ENCODE peak calls at places on chromosomes 6 and 20, in nine cellular contexts. R is left ventricle myocardium inferior, N is Karpas-422, L is ovary, J is right lobe of liver, I is heart right ventricle, F is body of pancreas, Z is esophagus muscularis mucosa, M is cardiac muscle cell. G is an unnamed sample. For H3K27me3, the result is how much of the 10 kb centered on the place peaks cover.

GRCh38 chr6:128370072-128370471 is 150.3 kb downstream of the PTPRK start:
- DNase-seq in F (no peak), R (no peak), N (no peak), M (no peak), Z (no peak), I (no peak), J (no peak), L (no peak), G (no peak)

GRCh38 chr6:30891816-30892553 is 7.7 kb downstream of the DDR1 start:
- DNase-seq in L (no peak), I (no peak), J (no peak), N (no peak), M (no peak), R (no peak), F (no peak), Z (no peak), G (no peak)

GRCh38 chr6:7258231-7258763 is 54.7 kb downstream of the SSR1 start:
- DNase-seq in F (peak), M (no peak), L (no peak), Z (no peak), J (no peak), I (no peak), R (no peak), N (no peak), G (no peak)

GRCh38 chr6:140415266-140415665 is 1040.8 kb upstream of the CITED2 start:
- DNase-seq in Z (no peak), M (no peak), J (no peak), N (no peak), I (no peak), R (no peak), L (no peak), F (no peak), G (no peak)

GRCh38 chr6:73262701-73263569 is at the start of gene KHDC1:
- DNase-seq in Z (no peak), L (peak), M (peak), J (peak), F (peak), R (peak), N (peak), I (peak), G (no peak)

GRCh38 chr6:112622036-112622435 is 274.9 kb downstream of the RFPL4B start:
- DNase-seq in L (no peak), N (no peak), R (no peak), F (no peak), I (no peak), J (no peak), M (no peak), Z (no peak), G (no peak)

GRCh38 chr6:27176096-27176495 is 71.4 kb upstream of the PRSS16 start:
- DNase-seq in Z (no peak), R (no peak), F (no peak), I (no peak), M (no peak), J (no peak), L (peak), N (no peak), G (no peak)

GRCh38 chr6:131015630-131016263 is 47.3 kb downstream of the EPB41L2 start:
- DNase-seq in J (no peak), N (no peak), M (no peak), Z (no peak), L (peak), I (no peak), F (no peak), R (no peak), G (no peak)

GRCh38 chr6:123091091-123091895 is 95.3 kb downstream of the CLVS2 start:
- DNase-seq in L (no peak), F (no peak), I (no peak), M (no peak), N (no peak), Z (no peak), J (no peak), R (no peak), G (peak)

GRCh38 chr6:131917318-131917717 is 33.9 kb downstream of the CCN2 start:
- DNase-seq in R (no peak), F (no peak), I (no peak), M (no peak), N (no peak), J (no peak), Z (no peak), L (no peak), G (no peak)

GRCh38 chr6:167757291-167757690 is 69.4 kb upstream of the AFDN start:
- DNase-seq in L (no peak), N (no peak), M (peak), I (no peak), Z (no peak), F (no peak), J (no peak), R (no peak), G (no peak)

GRCh38 chr6:116633685-116634084 is 17.4 kb downstream of the RSPH4A start:
- DNase-seq in N (peak), F (peak), Z (no peak), M (no peak), R (no peak), L (no peak), I (no peak), J (no peak), G (no peak)

GRCh38 chr20:15811951-15812350 is 761.3 kb downstream of the KIF16B start:
- DNase-seq in I (no peak), R (no peak), F (no peak), M (no peak), J (no peak), Z (no peak), N (no peak), L (no peak), G (no peak)

GRCh38 chr6:148524976-148525375 is 182.3 kb downstream of the SASH1 start:
- DNase-seq in N (no peak), J (no peak), R (no peak), I (no peak), Z (no peak), M (no peak), L (no peak), F (no peak), G (no peak)

GRCh38 chr6:24855389-24856245 is 56.9 kb upstream of the ARMH2 start:
- DNase-seq in I (peak), M (peak), F (peak), J (peak), N (peak), R (peak), L (peak), Z (no peak), G (no peak)

GRCh38 chr6:106170030-106170791 is 84.1 kb downstream of the PRDM1 start:
- DNase-seq in M (peak), F (no peak), N (no peak), R (no peak), Z (peak), J (no peak), I (no peak), L (no peak), G (no peak)

GRCh38 chr6:14474816-14475215 is 357.2 kb downstream of the CD83 start:
- DNase-seq in F (no peak), M (no peak), Z (no peak), N (no peak), I (no peak), R (no peak), J (no peak), L (no peak), G (no peak)

GRCh38 chr6:70738028-70738427 is 70.3 kb downstream of the SMAP1 start:
- DNase-seq in J (no peak), F (no peak), Z (no peak), M (no peak), I (no peak), N (no peak), R (no peak), L (no peak), G (no peak)

GRCh38 chr6:43738877-43739641 is 31.0 kb upstream of the VEGFA start:
- DNase-seq in R (no peak), J (no peak), I (no peak), L (no peak), M (no peak), F (no peak), Z (no peak), N (no peak), G (peak)

GRCh38 chr6:43738267-43738676 is 31.7 kb upstream of the VEGFA start:
- DNase-seq in I (no peak), R (no peak), J (no peak), L (peak), Z (no peak), F (no peak), M (no peak), N (no peak), G (no peak)

GRCh38 chr6:43740321-43740960 is 29.6 kb upstream of the VEGFA start:
- DNase-seq in F (no peak), N (no peak), R (no peak), I (no peak), J (no peak), M (no peak), L (no peak), Z (no peak), G (peak)

GRCh38 chr6:43740961-43741764 is 28.8 kb upstream of the VEGFA start:
- DNase-seq in J (no peak), R (no peak), M (no peak), I (no peak), F (no peak), N (no peak), L (no peak), Z (no peak), G (peak)

GRCh38 chr6:43739642-43740091 is 30.3 kb upstream of the VEGFA start:
- DNase-seq in N (no peak), R (no peak), Z (no peak), J (no peak), L (no peak), I (no peak), M (no peak), F (no peak), G (peak)
- H3K27ac ChIP-seq in N (no peak), R (no peak), Z (no peak), J (no peak), L (no peak), I (no peak), M (no peak), F (no peak), G (no peak)

DNA sequence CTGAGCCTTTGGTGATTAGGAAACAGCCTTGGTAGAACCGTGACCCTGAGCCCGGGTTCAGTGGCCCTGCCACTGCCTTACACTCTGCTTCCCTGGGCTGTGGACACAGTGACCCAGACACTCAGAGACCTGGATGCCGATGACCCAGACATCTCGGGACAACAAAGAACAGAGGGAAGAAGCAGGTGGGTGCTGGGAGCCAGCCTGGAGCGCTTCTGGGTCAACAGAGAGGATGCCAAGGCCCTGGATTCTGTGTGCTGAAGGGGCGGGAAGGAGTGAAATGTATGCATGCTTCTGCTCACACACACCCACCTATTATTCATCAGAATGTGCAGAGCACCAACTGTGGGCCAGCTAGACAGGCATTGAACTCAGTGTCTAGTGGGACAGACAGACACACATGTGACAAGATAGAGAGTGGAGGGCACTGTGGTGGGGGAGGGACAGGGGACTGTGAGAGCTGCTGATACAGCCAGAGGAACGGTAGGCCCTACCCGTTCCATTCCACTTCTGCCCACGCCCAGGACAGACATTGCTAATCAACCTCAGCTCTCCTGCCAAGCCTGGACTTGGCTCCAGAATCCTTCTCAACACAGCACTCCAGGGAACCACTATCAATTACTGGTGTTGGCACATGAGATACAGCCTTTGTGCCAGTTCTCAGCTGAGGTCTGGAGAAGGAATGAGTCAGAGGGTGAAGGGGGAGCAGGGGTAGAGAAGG is 20.1 kb downstream of the KCNK15 start:
- DNase-seq in J (no peak), L (no peak), F (no peak), I (no peak), M (no peak), N (no peak), R (no peak), Z (no peak), G (peak)
- H3K27me3 ChIP-seq in J (under half), L (under half), F (under half), I (under half), M (under half), N (under half), R (under half), Z (under half), G (under half)

GRCh38 chr6:158707826-158708225 is 58.0 kb downstream of the SYTL3 start:
- DNase-seq in F (no peak), J (no peak), L (no peak), M (no peak), R (peak), I (no peak), N (no peak), Z (no peak), G (no peak)
- H3K27ac ChIP-seq in F (no peak), J (no peak), L (peak), M (peak), R (peak), I (peak), N (no peak), Z (peak), G (peak)

GRCh38 chr20:22584922-22585785 is 782 bp upstream of the FOXA2 start:
- DNase-seq in M (peak), F (peak), I (no peak), J (peak), N (no peak), L (no peak), Z (no peak), R (no peak), G (no peak)
- H3K27me3 ChIP-seq in M (half or more), F (under half), I (half or more), J (under half), N (under half), L (under half), Z (half or more), R (half or more), G (under half)

GRCh38 chr6:109465772-109466171 is 10.2 kb upstream of the MICAL1 start:
- DNase-seq in R (no peak), Z (no peak), I (no peak), M (peak), N (no peak), F (peak), L (no peak), J (no peak), G (no peak)
- H3K27ac ChIP-seq in R (peak), Z (peak), I (no peak), M (peak), N (no peak), F (peak), L (no peak), J (no peak), G (no peak)

GRCh38 chr6:108118359-108118724 is 43.8 kb upstream of the OSTM1 start:
- DNase-seq in R (no peak), M (no peak), F (no peak), L (no peak), Z (peak), J (no peak), I (no peak), N (no peak), G (no peak)

GRCh38 chr6:108116781-108117426 is 42.4 kb upstream of the OSTM1 start:
- DNase-seq in Z (peak), R (no peak), I (no peak), N (no peak), M (no peak), J (no peak), L (no peak), F (no peak), G (no peak)

GRCh38 chr6:108118791-108119211 is 44.3 kb upstream of the OSTM1 start:
- DNase-seq in Z (peak), R (no peak), N (no peak), I (no peak), J (no peak), M (no peak), F (no peak), L (no peak), G (no peak)

GRCh38 chr6:108116424-108116780 is 41.9 kb upstream of the OSTM1 start:
- DNase-seq in L (no peak), I (no peak), N (peak), Z (no peak), M (no peak), R (no peak), J (no peak), F (no peak), G (no peak)

DNA sequence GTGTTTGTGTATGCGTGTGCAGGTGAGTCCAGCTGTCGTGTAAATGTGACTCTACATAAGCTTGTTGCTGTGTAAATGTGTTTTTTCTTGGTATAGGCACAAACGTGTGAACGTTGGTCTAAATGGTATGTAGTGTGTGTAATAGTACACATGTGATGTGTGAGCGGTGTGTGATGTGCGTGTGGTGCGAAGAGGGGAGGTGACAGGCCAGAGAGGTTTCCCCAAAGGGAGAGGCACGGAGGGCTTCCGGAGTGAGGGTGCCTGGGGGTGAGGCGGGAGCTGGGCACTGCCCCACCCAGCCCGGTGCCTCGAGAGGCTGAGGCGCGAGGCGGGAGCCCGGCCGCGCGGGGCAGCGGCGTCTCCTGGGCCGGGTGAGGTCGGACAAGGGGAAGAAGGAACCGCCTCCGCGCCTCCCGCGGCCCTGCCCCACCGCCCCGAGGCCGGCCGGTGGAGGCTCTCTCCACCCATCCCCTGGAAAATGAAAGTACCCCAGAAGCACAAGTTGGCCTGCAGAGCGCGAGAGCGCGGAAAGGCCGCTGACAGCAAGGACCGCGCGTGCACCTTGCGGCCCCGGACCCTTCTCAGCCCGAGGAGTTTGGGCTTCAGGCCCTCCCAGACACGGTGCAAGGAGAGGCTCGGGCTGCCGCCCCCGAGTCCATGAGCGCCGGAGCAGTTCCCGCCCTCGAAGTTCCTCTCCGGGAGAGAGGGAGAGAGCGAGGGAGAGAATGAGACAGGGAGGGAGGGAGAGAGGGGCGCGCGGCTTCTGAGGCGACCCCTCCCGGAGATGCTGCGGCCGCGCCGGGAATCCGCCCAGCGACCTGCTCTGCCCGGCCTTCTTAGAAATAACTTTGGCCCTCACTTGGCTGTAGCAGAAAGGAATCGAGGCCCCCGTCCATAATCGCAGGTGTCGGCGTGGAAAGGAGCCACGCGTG is 43.2 kb upstream of the OSTM1 start:
- DNase-seq in Z (peak), R (peak), J (peak), F (peak), M (peak), I (peak), L (no peak), N (peak), G (no peak)
- H3K27me3 ChIP-seq in Z (half or more), R (half or more), J (under half), F (under half), M (half or more), I (half or more), L (under half), N (under half), G (under half)

GRCh38 chr20:47296950-47297349 is 59.5 kb downstream of the ZMYND8 start:
- DNase-seq in J (no peak), N (no peak), M (no peak), F (peak), R (no peak), Z (no peak), I (no peak), L (no peak), G (peak)
- H3K27ac ChIP-seq in J (no peak), N (no peak), M (no peak), F (no peak), R (no peak), Z (peak), I (no peak), L (no peak), G (no peak)

G was measured in RWPE2.